ENCODE peak calls at places on chromosome 12, in seven cellular contexts. Q, S, D, R, Y, U and G are unnamed samples.

GRCh38 chr12:62763319-62763718 is 171.6 kb downstream of the PPM1H start:
- DNase-seq in R (no peak), S (no peak), Q (no peak), Y (no peak), U (no peak), D (no peak), G (no peak)

GRCh38 chr12:43964966-43965365 is 129.1 kb downstream of the TMEM117 start:
- DNase-seq in S (no peak), U (no peak), D (peak), Y (no peak), R (no peak), Q (no peak), G (no peak)

GRCh38 chr12:29763301-29763683 is 20.4 kb downstream of the TMTC1 start:
- DNase-seq in Y (no peak), Q (no peak), S (no peak), R (no peak), D (no peak), U (no peak), G (no peak)

GRCh38 chr12:113310489-113310888 is 24.4 kb downstream of the SLC8B1 start:
- DNase-seq in U (no peak), S (peak), Y (no peak), R (no peak), Q (no peak), D (peak), G (no peak)

GRCh38 chr12:2301531-2302461 is 249.0 kb downstream of the CACNA1C start:
- DNase-seq in D (no peak), R (no peak), Q (no peak), Y (no peak), S (no peak), U (no peak), G (no peak)

GRCh38 chr12:19539836-19540235 is 100.5 kb downstream of the AEBP2 start:
- DNase-seq in Q (no peak), S (no peak), Y (no peak), D (no peak), U (no peak), R (no peak), G (no peak)

GRCh38 chr12:94790822-94791221 is 140.5 kb upstream of the TMCC3 start:
- DNase-seq in S (no peak), R (no peak), Q (no peak), Y (no peak), D (no peak), U (no peak), G (no peak)

GRCh38 chr12:123705935-123706334 is 6.2 kb upstream of the ATP6V0A2 start:
- DNase-seq in D (peak), S (peak), U (no peak), R (no peak), Y (no peak), Q (peak), G (no peak)

GRCh38 chr12:32586390-32586789 is 92.7 kb upstream of the DNM1L start:
- DNase-seq in R (no peak), U (no peak), S (no peak), Y (no peak), D (no peak), Q (no peak), G (no peak)

GRCh38 chr12:14278294-14278953 is 87.1 kb upstream of the ATF7IP start:
- DNase-seq in S (no peak), R (no peak), Y (no peak), Q (no peak), U (no peak), D (no peak), G (no peak)

GRCh38 chr12:76943004-76943403 is 64.2 kb upstream of the CSRP2 start:
- DNase-seq in U (no peak), Q (no peak), Y (no peak), D (no peak), R (no peak), S (no peak), G (no peak)

GRCh38 chr12:52149651-52150241 is 42.1 kb downstream of the KRT80 start:
- DNase-seq in U (no peak), Y (no peak), D (no peak), R (no peak), S (no peak), Q (peak), G (no peak)

GRCh38 chr12:23533295-23533694 is 416.2 kb downstream of the SOX5 start:
- DNase-seq in D (no peak), Q (no peak), R (no peak), S (no peak), Y (no peak), U (no peak), G (no peak)

GRCh38 chr12:24798335-24798734 is 150.6 kb downstream of the BCAT1 start:
- DNase-seq in Q (no peak), U (no peak), S (no peak), D (no peak), R (peak), Y (peak), G (peak)

GRCh38 chr12:67667276-67668073 is 18.9 kb downstream of the DYRK2 start:
- DNase-seq in D (no peak), S (no peak), U (no peak), Y (no peak), Q (no peak), R (no peak), G (no peak)

GRCh38 chr12:56630180-56630632 is at the start of gene BAZ2A:
- DNase-seq in R (peak), Y (no peak), U (peak), S (peak), Q (peak), D (peak), G (peak)

GRCh38 chr12:65858831-65859230 is 34.5 kb downstream of the HMGA2 start:
- DNase-seq in D (no peak), R (no peak), Q (no peak), Y (no peak), U (no peak), S (no peak), G (no peak)

GRCh38 chr12:110475426-110475825 is 6.8 kb downstream of the FAM216A start:
- DNase-seq in D (no peak), Y (no peak), U (peak), S (no peak), R (no peak), Q (no peak), G (no peak)

GRCh38 chr12:109553471-109553870 is 19.8 kb downstream of the MMAB start:
- DNase-seq in U (no peak), R (no peak), S (no peak), D (no peak), Q (no peak), Y (no peak), G (no peak)

GRCh38 chr12:47768323-47768811 is 4.7 kb upstream of the SLC48A1 start:
- DNase-seq in Q (no peak), U (no peak), D (peak), S (peak), R (no peak), Y (no peak), G (no peak)

GRCh38 chr12:47717046-47717442 is 8.2 kb downstream of the ENDOU start:
- DNase-seq in S (no peak), Y (no peak), Q (no peak), D (no peak), U (no peak), R (no peak), G (no peak)

GRCh38 chr12:32053881-32054624 is 52.6 kb upstream of the BICD1 start:
- DNase-seq in S (peak), Y (no peak), D (peak), Q (no peak), U (no peak), R (no peak), G (no peak)

GRCh38 chr12:122023339-122024131 is 1.9 kb downstream of the BCL7A start:
- DNase-seq in S (peak), U (peak), Y (no peak), D (peak), Q (peak), R (no peak), G (no peak)

GRCh38 chr12:122527478-122527944 is 462 bp downstream of the KNTC1 start:
- DNase-seq in R (no peak), Y (no peak), Q (peak), D (no peak), U (no peak), S (peak), G (no peak)

GRCh38 chr12:39510001-39510400 is 67.1 kb upstream of the KIF21A start:
- DNase-seq in R (no peak), U (no peak), Y (no peak), S (no peak), D (no peak), Q (no peak), G (no peak)

GRCh38 chr12:106321139-106321850 is 18.8 kb downstream of the TCP11L2 start:
- DNase-seq in S (no peak), R (no peak), Q (no peak), Y (no peak), U (no peak), D (no peak), G (no peak)

GRCh38 chr12:27780612-27781408 is 774 bp upstream of the MANSC4 start:
- DNase-seq in S (peak), Y (no peak), U (peak), R (peak), D (peak), Q (peak), G (peak)

GRCh38 chr12:645563-646071 is 17.6 kb downstream of the NINJ2 start:
- DNase-seq in Q (no peak), R (no peak), S (peak), D (peak), U (no peak), Y (no peak), G (no peak)

GRCh38 chr12:66188584-66189475 is at the start of gene IRAK3:
- DNase-seq in Y (no peak), R (peak), S (no peak), D (no peak), Q (peak), U (peak), G (peak)

GRCh38 chr12:25014961-25015360 is 66.1 kb upstream of the BCAT1 start:
- DNase-seq in Q (no peak), S (no peak), D (no peak), R (no peak), U (no peak), Y (no peak), G (no peak)

GRCh38 chr12:52007158-52007921 is 594 bp downstream of the TAMALIN start:
- DNase-seq in U (no peak), S (no peak), D (no peak), Y (no peak), R (no peak), Q (no peak), G (peak)

GRCh38 chr12:25500651-25501050 is 52.4 kb downstream of the LMNTD1 start:
- DNase-seq in Y (no peak), D (no peak), Q (no peak), S (no peak), U (no peak), R (no peak), G (no peak)

GRCh38 chr12:97276198-97276580 is 186.4 kb upstream of the RMST start:
- DNase-seq in S (no peak), D (no peak), Q (no peak), U (peak), Y (no peak), R (no peak), G (no peak)

GRCh38 chr12:57416039-57416996 is 14.5 kb downstream of the R3HDM2 start:
- DNase-seq in S (no peak), Q (no peak), Y (no peak), D (no peak), R (no peak), U (no peak), G (no peak)

GRCh38 chr12:104653730-104654328 is 197.1 kb downstream of the CHST11 start:
- DNase-seq in R (peak), D (peak), Q (no peak), S (peak), Y (no peak), U (peak), G (no peak)

GRCh38 chr12:126726481-126727217 is 1540.3 kb upstream of the TMEM132C start:
- DNase-seq in Y (no peak), U (peak), S (no peak), D (no peak), Q (peak), R (no peak), G (no peak)

GRCh38 chr12:52356762-52357580 is 10.3 kb downstream of the KRT85 start:
- DNase-seq in R (no peak), D (no peak), Y (no peak), S (no peak), U (no peak), Q (no peak), G (no peak)

GRCh38 chr12:1630081-1630826 is 1.2 kb downstream of the WNT5B start:
- DNase-seq in Q (peak), U (peak), S (no peak), D (no peak), Y (no peak), R (peak), G (peak)

GRCh38 chr12:1591029-1591428 is 3.4 kb downstream of the FBXL14 start:
- DNase-seq in Q (no peak), S (peak), Y (no peak), R (no peak), U (no peak), D (no peak), G (no peak)

GRCh38 chr12:89756100-89756637 is 47.5 kb upstream of the ATP2B1 start:
- DNase-seq in S (no peak), D (no peak), Y (no peak), Q (no peak), U (no peak), R (no peak), G (no peak)

GRCh38 chr12:99709619-99710018 is 62.1 kb downstream of the GARIN6 start:
- DNase-seq in Y (no peak), D (no peak), R (no peak), U (no peak), Q (no peak), S (no peak), G (no peak)

GRCh38 chr12:99709116-99709515 is 61.6 kb downstream of the GARIN6 start:
- DNase-seq in D (no peak), Q (no peak), U (no peak), Y (no peak), S (no peak), R (no peak), G (no peak)

GRCh38 chr12:99711246-99711645 is 63.7 kb downstream of the GARIN6 start:
- DNase-seq in S (no peak), U (no peak), D (no peak), Q (no peak), Y (no peak), R (no peak), G (no peak)

GRCh38 chr12:99713946-99714520 is 66.5 kb downstream of the GARIN6 start:
- DNase-seq in Q (no peak), S (no peak), Y (no peak), U (no peak), R (no peak), D (no peak), G (no peak)

GRCh38 chr12:99712281-99712680 is 64.7 kb downstream of the GARIN6 start:
- DNase-seq in R (no peak), S (no peak), D (no peak), Y (no peak), Q (no peak), U (no peak), G (no peak)
- TF ChIP-seq TAF1 in R (no peak), S (no peak), D (no peak), Y (no peak), Q (no peak), U (no peak), G (no peak)

DNA sequence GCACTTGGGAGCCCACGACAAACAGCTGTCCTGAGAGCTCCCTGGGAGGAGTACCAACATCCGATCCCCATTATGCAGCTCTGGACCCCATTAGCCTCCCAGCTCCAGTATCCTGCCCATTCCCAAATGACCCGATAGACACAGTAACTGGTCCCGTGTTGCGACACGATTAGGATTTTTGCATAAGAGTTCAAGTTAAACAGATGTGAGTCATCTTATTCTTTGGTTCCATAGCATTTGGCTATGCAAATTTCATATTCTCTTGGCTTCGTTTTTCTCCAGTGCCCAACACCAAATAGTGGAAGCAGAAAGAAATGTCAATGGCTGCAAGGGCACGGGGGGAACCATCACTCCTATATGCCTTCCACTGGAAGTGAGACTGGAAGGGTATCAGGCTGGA is 43.0 kb upstream of the LRRC10 start:
- DNase-seq in D (no peak), Q (no peak), U (no peak), Y (no peak), S (no peak), R (no peak), G (no peak)
- TF ChIP-seq TAF1 in D (no peak), Q (no peak), U (no peak), Y (no peak), S (no peak), R (no peak), G (no peak)

GRCh38 chr12:130715996-130716917 is at the start of gene RIMBP2:
- DNase-seq in Y (no peak), S (no peak), R (no peak), U (peak), Q (peak), D (no peak), G (no peak)
- TF ChIP-seq TAF1 in Y (no peak), S (no peak), R (no peak), U (peak), Q (no peak), D (no peak), G (no peak)

GRCh38 chr12:128639089-128639488 is 184.7 kb downstream of the SLC15A4 start:
- DNase-seq in U (no peak), D (no peak), Q (no peak), S (no peak), Y (no peak), R (no peak), G (no peak)
- TF ChIP-seq TAF1 in U (no peak), D (no peak), Q (no peak), S (no peak), Y (no peak), R (no peak), G (no peak)

GRCh38 chr12:93569301-93569655 is 3.2 kb upstream of the SOCS2 start:
- DNase-seq in S (no peak), U (no peak), Q (no peak), Y (no peak), R (no peak), D (no peak), G (no peak)

GRCh38 chr12:93571360-93571853 is 1.1 kb upstream of the SOCS2 start:
- DNase-seq in Q (peak), D (peak), R (no peak), Y (no peak), S (peak), U (peak), G (peak)

GRCh38 chr12:93570552-93571359 is 1.7 kb upstream of the SOCS2 start:
- DNase-seq in Q (peak), R (peak), Y (no peak), D (peak), U (peak), S (peak), G (peak)

GRCh38 chr12:93568091-93568490 is 4.4 kb upstream of the SOCS2 start:
- DNase-seq in U (no peak), R (no peak), Y (no peak), Q (no peak), D (no peak), S (no peak), G (no peak)

GRCh38 chr12:93569656-93570551 is 2.6 kb upstream of the SOCS2 start:
- DNase-seq in Q (peak), R (peak), S (peak), U (peak), Y (no peak), D (peak), G (peak)
- TF ChIP-seq TAF1 in Q (no peak), R (no peak), S (peak), U (no peak), Y (no peak), D (no peak), G (no peak)

DNA sequence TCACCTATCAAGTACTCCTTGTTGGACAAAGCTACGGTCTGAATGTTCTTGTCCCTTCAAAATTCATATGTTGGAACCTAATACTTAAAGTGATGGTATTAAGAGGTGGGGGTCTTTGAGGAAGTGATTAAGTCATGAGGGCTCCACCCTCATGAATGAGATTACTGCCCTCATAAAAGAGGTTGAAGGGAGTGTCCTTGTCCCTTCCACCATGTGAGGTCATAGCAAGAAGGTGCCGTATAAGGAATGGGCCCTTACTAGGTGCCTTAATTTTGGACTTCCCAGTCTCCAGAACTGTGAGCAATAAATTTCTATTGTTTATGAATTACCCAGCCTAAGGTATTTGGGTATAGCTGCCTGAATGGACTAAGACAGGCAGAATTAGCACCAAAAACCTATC is 191.1 kb upstream of the NUDT4 start:
- DNase-seq in S (no peak), R (no peak), D (no peak), Q (no peak), U (no peak), Y (no peak), G (no peak)
- TF ChIP-seq TAF1 in S (no peak), R (no peak), D (no peak), Q (no peak), U (no peak), Y (no peak), G (no peak)

DNA sequence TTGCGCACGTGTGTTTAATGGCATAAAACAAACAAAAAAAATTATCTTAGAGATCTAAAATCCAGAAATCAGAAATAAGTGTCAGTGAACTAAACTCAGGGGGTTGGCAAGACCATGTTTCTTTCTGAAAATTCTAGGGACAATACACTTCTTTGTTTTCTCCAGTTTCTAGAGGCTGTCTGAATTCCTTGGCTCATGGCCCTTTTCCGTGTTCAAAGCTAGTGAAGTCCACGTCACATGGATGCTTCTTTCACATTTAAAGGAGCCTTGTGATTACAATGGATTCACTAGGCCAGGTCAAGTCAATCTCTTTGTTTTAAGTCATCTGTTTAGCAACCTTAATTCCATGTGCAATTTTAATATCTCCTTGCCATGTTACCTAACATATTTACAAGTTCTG is 22.4 kb downstream of the SLCO1B3 start:
- DNase-seq in Q (no peak), U (no peak), S (no peak), R (no peak), Y (no peak), D (no peak), G (no peak)
- TF ChIP-seq TAF1 in Q (no peak), U (no peak), S (no peak), R (no peak), Y (no peak), D (no peak), G (no peak)

DNA sequence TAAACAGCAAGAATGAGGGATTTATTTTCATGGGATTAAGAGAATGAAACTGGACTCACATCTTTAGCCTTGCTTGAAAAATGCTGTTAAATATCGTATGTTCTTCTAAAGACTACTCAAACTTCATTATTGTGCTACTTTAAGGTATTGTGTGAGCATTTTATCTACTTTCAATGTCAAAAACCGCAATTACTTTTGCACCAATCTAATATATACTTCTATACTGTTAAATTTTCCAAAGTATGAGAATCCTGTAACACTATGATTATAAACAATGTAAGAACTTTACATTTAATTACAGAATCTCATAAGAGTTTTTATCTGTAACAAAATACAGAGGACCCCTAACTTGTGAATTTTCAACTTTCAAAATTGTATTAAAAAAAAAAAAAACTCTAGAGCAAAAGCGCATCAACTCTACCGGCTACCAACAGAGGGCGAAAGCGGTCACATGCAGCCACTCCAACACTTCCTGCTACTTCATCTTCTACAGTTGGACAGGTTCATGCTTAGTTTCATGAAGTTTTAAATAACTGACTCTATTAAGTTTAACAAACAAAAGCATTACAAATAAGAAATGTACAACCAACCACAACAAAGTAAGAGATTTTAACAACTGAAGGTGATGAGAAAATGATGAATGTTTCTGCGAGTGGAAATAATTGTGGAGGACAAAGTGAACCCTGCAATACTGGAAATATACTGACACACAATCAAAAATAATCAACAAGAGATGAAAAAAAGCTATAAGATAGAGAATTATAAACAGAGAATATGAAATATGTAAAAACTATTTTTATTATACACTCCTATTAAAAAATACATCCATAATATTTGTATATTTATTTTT is 210.9 kb downstream of the MED13L start:
- DNase-seq in D (peak), R (no peak), Q (peak), U (no peak), S (peak), Y (no peak), G (no peak)
- TF ChIP-seq TAF1 in D (no peak), R (no peak), Q (no peak), U (no peak), S (no peak), Y (no peak), G (no peak)